ENCODE peak calls at places on chromosomes 13 and 19, in seven cellular contexts. One of them, this sample, is unnamed.

GRCh38 chr19:45852145-45852750 is 10.7 kb downstream of the SYMPK start:
- DNase-seq in fibroblast of mammary gland: peak
- DNase-seq in fibroblast of pulmonary artery: no peak
- DNase-seq in H9: no peak
- DNase-seq in cardiac fibroblast: peak
- DNase-seq in GM10248: no peak
- DNase-seq in endothelial cell: no peak
- DNase-seq in this sample: no peak

GRCh38 chr19:13864513-13865242 is 12.3 kb upstream of the NANOS3 start:
- DNase-seq in fibroblast of mammary gland: no peak
- DNase-seq in fibroblast of pulmonary artery: no peak
- DNase-seq in H9: no peak
- DNase-seq in cardiac fibroblast: no peak
- DNase-seq in GM10248: no peak
- DNase-seq in endothelial cell: no peak
- DNase-seq in this sample: no peak

GRCh38 chr19:34430738-34431625 is 2.8 kb downstream of the UBA2 start:
- DNase-seq in fibroblast of mammary gland: peak
- DNase-seq in fibroblast of pulmonary artery: peak
- DNase-seq in H9: no peak
- DNase-seq in cardiac fibroblast: peak
- DNase-seq in GM10248: peak
- DNase-seq in endothelial cell: peak
- DNase-seq in this sample: peak

GRCh38 chr19:4369888-4370260 is 26.5 kb downstream of the MPND start:
- DNase-seq in fibroblast of mammary gland: peak
- DNase-seq in fibroblast of pulmonary artery: no peak
- DNase-seq in H9: peak
- DNase-seq in cardiac fibroblast: no peak
- DNase-seq in GM10248: peak
- DNase-seq in endothelial cell: peak
- DNase-seq in this sample: no peak

GRCh38 chr13:23421596-23421995 is 11.9 kb downstream of the SACS start:
- DNase-seq in fibroblast of mammary gland: no peak
- DNase-seq in fibroblast of pulmonary artery: no peak
- DNase-seq in H9: no peak
- DNase-seq in cardiac fibroblast: no peak
- DNase-seq in GM10248: no peak
- DNase-seq in endothelial cell: no peak
- DNase-seq in this sample: no peak

GRCh38 chr19:42762782-42763181 is 2.7 kb downstream of the PSG8 start:
- DNase-seq in fibroblast of mammary gland: no peak
- DNase-seq in fibroblast of pulmonary artery: no peak
- DNase-seq in H9: no peak
- DNase-seq in cardiac fibroblast: no peak
- DNase-seq in GM10248: no peak
- DNase-seq in endothelial cell: no peak
- DNase-seq in this sample: no peak

GRCh38 chr13:43153436-43154082 is 130.2 kb downstream of the DNAJC15 start:
- DNase-seq in fibroblast of mammary gland: peak
- DNase-seq in fibroblast of pulmonary artery: peak
- DNase-seq in H9: no peak
- DNase-seq in cardiac fibroblast: peak
- DNase-seq in GM10248: no peak
- DNase-seq in endothelial cell: no peak
- DNase-seq in this sample: peak

GRCh38 chr19:2973229-2973628 is 4.1 kb upstream of the TLE6 start:
- DNase-seq in fibroblast of mammary gland: peak
- DNase-seq in fibroblast of pulmonary artery: peak
- DNase-seq in H9: no peak
- DNase-seq in cardiac fibroblast: peak
- DNase-seq in GM10248: no peak
- DNase-seq in endothelial cell: no peak
- DNase-seq in this sample: no peak

GRCh38 chr13:46855166-46855565 is 41.7 kb downstream of the HTR2A start:
- DNase-seq in fibroblast of mammary gland: no peak
- DNase-seq in fibroblast of pulmonary artery: no peak
- DNase-seq in H9: no peak
- DNase-seq in cardiac fibroblast: no peak
- DNase-seq in GM10248: peak
- DNase-seq in endothelial cell: no peak
- DNase-seq in this sample: no peak

DNA sequence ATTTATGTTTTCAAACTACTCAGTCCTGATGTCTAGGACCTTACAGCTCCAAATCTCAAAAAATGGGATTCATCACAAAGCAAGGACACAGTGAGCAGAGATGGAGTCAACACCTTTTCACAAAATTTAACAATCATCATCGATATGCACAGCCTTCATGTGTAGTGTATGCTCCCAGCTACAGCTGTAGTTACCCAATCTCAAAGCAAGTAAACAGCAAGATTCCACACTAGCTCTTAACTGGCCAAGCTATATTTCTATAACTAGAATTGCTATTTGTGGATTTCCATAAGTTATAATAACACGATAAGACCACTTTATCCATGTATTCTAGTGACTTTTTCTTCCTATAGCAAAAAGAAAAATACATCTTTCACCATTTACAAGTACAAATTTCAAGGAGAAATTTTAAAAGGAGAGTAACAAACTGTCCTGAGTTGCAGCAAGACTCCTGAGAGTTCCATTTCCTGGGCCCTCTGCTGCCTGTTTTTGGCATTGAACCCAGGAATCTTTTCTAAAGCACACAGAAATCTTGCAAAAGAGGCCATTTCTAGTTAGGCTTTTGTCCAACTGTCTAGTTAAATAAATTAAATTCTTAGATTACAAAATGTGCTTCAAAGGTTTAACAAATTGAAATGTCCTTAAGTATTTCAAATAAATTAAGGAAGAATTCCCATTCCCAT is 460.6 kb downstream of the FGF14 start:
- DNase-seq in fibroblast of mammary gland: peak
- DNase-seq in fibroblast of pulmonary artery: peak
- DNase-seq in H9: no peak
- DNase-seq in cardiac fibroblast: peak
- DNase-seq in GM10248: no peak
- DNase-seq in endothelial cell: no peak
- DNase-seq in this sample: no peak
- TF ChIP-seq CTCF in fibroblast of mammary gland: peak
- TF ChIP-seq CTCF in fibroblast of pulmonary artery: no peak
- TF ChIP-seq CTCF in H9: peak
- TF ChIP-seq CTCF in cardiac fibroblast: peak
- TF ChIP-seq CTCF in GM10248: no peak
- TF ChIP-seq CTCF in endothelial cell: no peak
- TF ChIP-seq CTCF in this sample: no peak

DNA sequence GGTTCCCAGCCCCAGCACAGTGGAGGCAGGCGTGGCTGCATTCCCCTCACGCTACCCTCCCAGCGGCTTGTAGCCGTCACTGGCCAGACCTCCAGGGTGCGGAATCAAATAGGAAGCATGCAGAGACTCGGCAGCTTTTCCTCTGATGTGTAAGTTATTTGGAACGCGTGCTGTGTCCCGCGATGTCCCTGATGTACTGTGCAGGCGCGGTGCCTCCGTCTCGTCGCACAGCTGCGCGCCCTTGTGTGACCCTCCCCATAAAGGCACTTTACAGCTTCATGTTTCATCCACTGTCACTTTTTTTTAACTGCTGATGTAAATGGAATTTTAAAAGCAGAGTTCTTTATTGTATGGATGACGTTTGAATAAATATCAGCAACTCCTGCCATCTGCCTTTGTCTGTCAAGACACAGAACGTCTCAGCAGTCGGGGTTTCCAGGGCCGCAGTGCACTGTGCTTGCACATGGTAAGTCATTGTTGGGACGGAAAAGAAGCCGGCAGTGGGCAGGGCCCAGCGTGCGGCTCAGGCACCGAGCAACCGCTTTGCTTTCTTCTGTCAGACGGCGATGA is 7.3 kb upstream of the F7 start:
- DNase-seq in fibroblast of mammary gland: no peak
- DNase-seq in fibroblast of pulmonary artery: no peak
- DNase-seq in H9: no peak
- DNase-seq in cardiac fibroblast: peak
- DNase-seq in GM10248: no peak
- DNase-seq in endothelial cell: no peak
- DNase-seq in this sample: no peak
- TF ChIP-seq CTCF in fibroblast of mammary gland: no peak
- TF ChIP-seq CTCF in fibroblast of pulmonary artery: no peak
- TF ChIP-seq CTCF in H9: no peak
- TF ChIP-seq CTCF in cardiac fibroblast: no peak
- TF ChIP-seq CTCF in GM10248: no peak
- TF ChIP-seq CTCF in endothelial cell: no peak
- TF ChIP-seq CTCF in this sample: no peak

GRCh38 chr19:40716655-40717324 is at the start of the genes COQ8B and ITPKC:
- DNase-seq in fibroblast of mammary gland: peak
- DNase-seq in fibroblast of pulmonary artery: peak
- DNase-seq in H9: peak
- DNase-seq in cardiac fibroblast: peak
- DNase-seq in GM10248: peak
- DNase-seq in endothelial cell: peak
- DNase-seq in this sample: peak
- TF ChIP-seq CTCF in fibroblast of mammary gland: no peak
- TF ChIP-seq CTCF in fibroblast of pulmonary artery: no peak
- TF ChIP-seq CTCF in H9: peak
- TF ChIP-seq CTCF in cardiac fibroblast: no peak
- TF ChIP-seq CTCF in GM10248: no peak
- TF ChIP-seq CTCF in endothelial cell: peak
- TF ChIP-seq CTCF in this sample: no peak

GRCh38 chr13:79549355-79550106 is 68.6 kb downstream of the NDFIP2 start:
- DNase-seq in fibroblast of mammary gland: no peak
- DNase-seq in fibroblast of pulmonary artery: peak
- DNase-seq in H9: no peak
- DNase-seq in cardiac fibroblast: no peak
- DNase-seq in GM10248: no peak
- DNase-seq in endothelial cell: no peak
- DNase-seq in this sample: no peak

GRCh38 chr13:79547211-79547610 is 66.3 kb downstream of the NDFIP2 start:
- DNase-seq in fibroblast of mammary gland: no peak
- DNase-seq in fibroblast of pulmonary artery: no peak
- DNase-seq in H9: no peak
- DNase-seq in cardiac fibroblast: no peak
- DNase-seq in GM10248: no peak
- DNase-seq in endothelial cell: no peak
- DNase-seq in this sample: no peak

GRCh38 chr13:79543883-79544282 is 62.9 kb downstream of the NDFIP2 start:
- DNase-seq in fibroblast of mammary gland: no peak
- DNase-seq in fibroblast of pulmonary artery: no peak
- DNase-seq in H9: no peak
- DNase-seq in cardiac fibroblast: no peak
- DNase-seq in GM10248: no peak
- DNase-seq in endothelial cell: no peak
- DNase-seq in this sample: no peak

GRCh38 chr13:79547821-79548220 is 66.9 kb downstream of the NDFIP2 start:
- DNase-seq in fibroblast of mammary gland: no peak
- DNase-seq in fibroblast of pulmonary artery: no peak
- DNase-seq in H9: no peak
- DNase-seq in cardiac fibroblast: no peak
- DNase-seq in GM10248: no peak
- DNase-seq in endothelial cell: no peak
- DNase-seq in this sample: no peak

DNA sequence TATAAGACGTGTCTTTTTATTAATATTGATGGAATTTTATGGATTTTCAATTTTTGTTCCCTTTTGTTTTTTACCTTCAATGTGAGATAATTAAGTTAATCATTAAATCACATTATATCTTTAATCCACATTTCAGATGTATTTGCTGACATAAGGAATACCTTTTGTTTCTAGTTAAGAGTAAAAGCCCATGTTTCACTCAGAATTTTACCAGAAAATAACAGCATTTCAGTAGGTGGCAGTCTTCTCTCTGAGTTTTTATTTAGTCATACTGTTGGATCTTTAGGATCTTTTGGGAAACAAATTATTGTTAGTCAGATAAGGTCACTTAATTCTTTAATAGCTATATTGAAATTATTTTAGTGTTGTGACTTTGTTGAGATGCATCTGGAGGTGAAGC is 67.9 kb downstream of the NDFIP2 start:
- DNase-seq in fibroblast of mammary gland: peak
- DNase-seq in fibroblast of pulmonary artery: peak
- DNase-seq in H9: no peak
- DNase-seq in cardiac fibroblast: peak
- DNase-seq in GM10248: no peak
- DNase-seq in endothelial cell: no peak
- DNase-seq in this sample: no peak
- TF ChIP-seq CTCF in fibroblast of mammary gland: peak
- TF ChIP-seq CTCF in fibroblast of pulmonary artery: peak
- TF ChIP-seq CTCF in H9: peak
- TF ChIP-seq CTCF in cardiac fibroblast: peak
- TF ChIP-seq CTCF in GM10248: no peak
- TF ChIP-seq CTCF in endothelial cell: no peak
- TF ChIP-seq CTCF in this sample: no peak

GRCh38 chr19:11887618-11888531 is at the start of gene ZNF69:
- DNase-seq in fibroblast of mammary gland: peak
- DNase-seq in fibroblast of pulmonary artery: peak
- DNase-seq in H9: peak
- DNase-seq in cardiac fibroblast: peak
- DNase-seq in GM10248: peak
- DNase-seq in endothelial cell: no peak
- DNase-seq in this sample: peak
- TF ChIP-seq CTCF in fibroblast of mammary gland: no peak
- TF ChIP-seq CTCF in fibroblast of pulmonary artery: peak
- TF ChIP-seq CTCF in H9: peak
- TF ChIP-seq CTCF in cardiac fibroblast: peak
- TF ChIP-seq CTCF in GM10248: peak
- TF ChIP-seq CTCF in endothelial cell: no peak
- TF ChIP-seq CTCF in this sample: no peak

DNA sequence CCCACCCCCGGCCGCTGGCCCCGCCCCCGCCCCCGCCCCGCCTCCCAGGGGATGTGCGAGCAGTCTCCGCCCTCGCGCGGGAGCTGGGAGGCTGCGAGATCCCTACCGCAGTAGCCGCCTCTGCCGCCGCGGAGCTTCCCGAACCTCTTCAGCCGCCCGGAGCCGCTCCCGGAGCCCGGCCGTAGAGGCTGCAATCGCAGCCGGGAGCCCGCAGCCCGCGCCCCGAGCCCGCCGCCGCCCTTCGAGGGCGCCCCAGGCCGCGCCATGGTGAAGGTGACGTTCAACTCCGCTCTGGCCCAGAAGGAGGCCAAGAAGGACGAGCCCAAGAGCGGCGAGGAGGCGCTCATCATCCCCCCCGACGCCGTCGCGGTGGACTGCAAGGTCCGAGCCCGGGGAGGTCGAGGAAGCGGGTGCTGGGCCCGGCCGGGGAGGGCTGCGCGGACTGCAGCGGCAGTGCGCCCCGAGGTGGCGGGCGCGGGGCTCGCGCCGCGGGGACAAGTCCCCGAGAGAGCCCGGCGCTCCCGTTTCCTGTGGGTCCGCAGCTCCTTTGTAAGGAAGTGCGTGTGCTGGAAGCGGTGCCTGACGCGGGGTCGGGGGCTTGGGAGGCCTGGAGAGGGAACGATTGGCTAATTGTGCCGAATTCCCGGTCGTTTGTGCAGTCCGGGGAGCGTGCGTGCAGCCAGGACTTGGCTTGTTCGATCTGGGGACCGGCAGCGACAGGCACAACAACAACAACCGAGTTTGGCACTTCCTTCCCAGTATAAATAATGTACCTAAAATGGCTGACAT is at the start of gene ITM2B:
- DNase-seq in fibroblast of mammary gland: peak
- DNase-seq in fibroblast of pulmonary artery: peak
- DNase-seq in H9: peak
- DNase-seq in cardiac fibroblast: peak
- DNase-seq in GM10248: peak
- DNase-seq in endothelial cell: peak
- DNase-seq in this sample: peak
- TF ChIP-seq CTCF in fibroblast of mammary gland: no peak
- TF ChIP-seq CTCF in fibroblast of pulmonary artery: peak
- TF ChIP-seq CTCF in H9: peak
- TF ChIP-seq CTCF in cardiac fibroblast: peak
- TF ChIP-seq CTCF in GM10248: peak
- TF ChIP-seq CTCF in endothelial cell: peak
- TF ChIP-seq CTCF in this sample: peak

This sample was measured in Calu3.